ENCODE peak calls at places on chromosomes 6 and 20, in seven cellular contexts. U, D, I, Y, F, J and N are unnamed samples.

GRCh38 chr6:151399679-151400078 is 8.3 kb upstream of the ZBTB2 start:
- DNase-seq in J (no peak), I (no peak), D (no peak), Y (peak; percentile 50), F (no peak), U (no peak), N (no peak)

GRCh38 chr20:8933391-8933807 is 135.5 kb upstream of the PLCB4 start:
- DNase-seq in F (peak; percentile 51), I (no peak), J (no peak), D (no peak), Y (peak; percentile 3), U (no peak), N (no peak)

GRCh38 chr20:8309638-8310037 is 177.6 kb downstream of the PLCB1 start:
- DNase-seq in I (no peak), F (no peak), Y (peak; percentile 53), U (no peak), J (peak; percentile 22), D (no peak), N (no peak)

GRCh38 chr20:56875052-56875663 is 246.1 kb downstream of the TFAP2C start:
- DNase-seq in Y (peak; percentile 75), J (peak; percentile 91), D (no peak), F (no peak), I (no peak), U (peak; percentile 67), N (no peak)

GRCh38 chr6:6845603-6846002 is 257.1 kb downstream of the LY86 start:
- DNase-seq in U (no peak), J (no peak), D (no peak), I (no peak), Y (no peak), F (no peak), N (no peak)

GRCh38 chr6:11085758-11086435 is 7.7 kb upstream of the SMIM13 start:
- DNase-seq in U (no peak), F (no peak), J (peak; percentile 64), D (no peak), Y (peak; percentile 92), I (no peak), N (no peak)

GRCh38 chr6:125868996-125869395 is 78.2 kb downstream of the NCOA7 start:
- DNase-seq in D (no peak), J (no peak), Y (no peak), I (peak; percentile 76), F (peak; percentile 52), U (no peak), N (no peak)

GRCh38 chr6:107561325-107561724 is 71.4 kb downstream of the SOBP start:
- DNase-seq in D (no peak), I (peak; percentile 39), F (peak; percentile 57), Y (no peak), J (peak; percentile 15), U (no peak), N (no peak)

GRCh38 chr6:116088946-116089345 is 11.7 kb upstream of the NT5DC1 start:
- DNase-seq in Y (peak; percentile 69), J (no peak), F (no peak), I (no peak), U (no peak), D (no peak), N (no peak)

GRCh38 chr6:157241411-157241979 is 81.8 kb downstream of the TMEM242 start:
- DNase-seq in F (no peak), Y (no peak), J (no peak), U (no peak), D (no peak), I (no peak), N (no peak)

GRCh38 chr6:74091133-74091793 is 395.3 kb downstream of the CD109 start:
- DNase-seq in J (peak; percentile 52), U (peak; percentile 25), I (no peak), Y (peak; percentile 25), F (no peak), D (no peak), N (no peak)

GRCh38 chr6:1952726-1953360 is 292.6 kb downstream of the GMDS start:
- DNase-seq in J (peak; percentile 97), U (peak; percentile 80), D (no peak), Y (peak; percentile 99), F (no peak), I (no peak), N (no peak)

GRCh38 chr20:47464380-47465101 is 37.1 kb upstream of the NCOA3 start:
- DNase-seq in J (peak; percentile 98), Y (peak; percentile 94), U (peak; percentile 98), F (peak; percentile 53), I (peak; percentile 51), D (no peak), N (peak; percentile 25)

GRCh38 chr20:10929023-10929422 is 255.2 kb upstream of the JAG1 start:
- DNase-seq in D (no peak), U (no peak), J (no peak), Y (no peak), F (peak; percentile 7), I (no peak), N (no peak)

GRCh38 chr20:8213831-8214587 is 81.9 kb downstream of the PLCB1 start:
- DNase-seq in U (no peak), J (no peak), D (no peak), I (no peak), F (no peak), Y (no peak), N (no peak)

GRCh38 chr20:34970193-34971037 is 14.7 kb downstream of the MYH7B start:
- DNase-seq in D (no peak), Y (no peak), J (no peak), I (no peak), U (no peak), F (no peak), N (no peak)

GRCh38 chr20:4082406-4083102 is 67.2 kb upstream of the RNF24 start:
- DNase-seq in U (peak; percentile 73), F (peak; percentile 55), Y (peak; percentile 83), I (peak; percentile 80), J (peak; percentile 80), D (no peak), N (no peak)

GRCh38 chr6:69286341-69286740 is 510.5 kb downstream of the LMBRD1 start:
- DNase-seq in Y (no peak), F (no peak), U (no peak), D (no peak), I (no peak), J (no peak), N (no peak)

GRCh38 chr20:38779247-38780097 is 26.0 kb upstream of the PPP1R16B start:
- DNase-seq in Y (no peak), U (no peak), D (no peak), F (no peak), I (no peak), J (no peak), N (no peak)